ENCODE peak calls at places on chromosomes 11 and 22, in nine cellular contexts. V is fibroblast of mammary gland; L is cortex of kidney; A is ureter; Y is epithelial cell of prostate; C is hypothalamus; G is naive thymus-derived CD4-positive, alpha-beta T cell; K is NCI-H748 treated with DMSO at 0.1 percent for 48 hours; O is neuronal stem cell. X is an unnamed sample.

GRCh38 chr11:114291847-114292680 is 4.1 kb upstream of the NNMT start:
- DNase-seq in V (peak; percentile 84), L (no peak), A (no peak), Y (no peak), C (no peak), G (no peak), K (no peak), O (no peak), X (no peak)

GRCh38 chr22:19478086-19478392 is 954 bp downstream of the UFD1 start:
- DNase-seq in V (no peak), L (no peak), A (no peak), Y (no peak), C (no peak), G (no peak), K (no peak), O (no peak), X (no peak)

GRCh38 chr11:87180743-87181142 is 143.0 kb downstream of the TMEM135 start:
- DNase-seq in V (peak; percentile 65), L (no peak), A (no peak), Y (no peak), C (no peak), G (no peak), K (no peak), O (no peak), X (no peak)

GRCh38 chr22:43740587-43741270 is 71.4 kb downstream of the EFCAB6 start:
- DNase-seq in V (no peak), L (no peak), A (no peak), Y (no peak), C (no peak), G (no peak), K (no peak), O (no peak), X (no peak)

GRCh38 chr22:36881504-36882245 is 20.9 kb downstream of the NCF4 start:
- DNase-seq in V (no peak), L (no peak), A (no peak), Y (no peak), C (no peak), G (no peak), K (no peak), O (no peak), X (no peak)

GRCh38 chr11:133916790-133917440 is 39.9 kb downstream of the IGSF9B start:
- DNase-seq in V (no peak), L (no peak), A (no peak), Y (no peak), C (no peak), G (no peak), K (no peak), O (no peak), X (no peak)

GRCh38 chr11:126647735-126648134 is 292.2 kb downstream of the ST3GAL4 start:
- DNase-seq in V (peak; percentile 82), L (no peak), A (no peak), Y (peak; percentile 50), C (no peak), G (no peak), K (no peak), O (no peak), X (no peak)

GRCh38 chr22:25077964-25078363 is 121.7 kb upstream of the CRYBB3 start:
- DNase-seq in V (no peak), L (no peak), A (no peak), Y (no peak), C (no peak), G (no peak), K (no peak), O (no peak), X (no peak)

GRCh38 chr22:35330258-35330861 is 30.7 kb downstream of the TOM1 start:
- DNase-seq in V (peak; percentile 92), L (no peak), A (peak; percentile 73), Y (no peak), C (no peak), G (peak; percentile 43), K (no peak), O (no peak), X (peak; percentile 95)

GRCh38 chr22:47012589-47013365 is 250.3 kb downstream of the TBC1D22A start:
- DNase-seq in V (no peak), L (no peak), A (no peak), Y (no peak), C (no peak), G (no peak), K (no peak), O (no peak), X (no peak)

X was measured in adrenal gland.